ENCODE peak calls at places on chromosome 22, in five cellular contexts. I, L, E, Z and B are unnamed samples.

GRCh38 chr22:43521716-43522115 is 109.9 kb downstream of the MPPED1 start:
- DNase-seq in I (no peak), L (no peak), E (no peak), Z (no peak), B (peak; percentile 9)

GRCh38 chr22:23796461-23796860 is 9.7 kb downstream of the SMARCB1 start:
- DNase-seq in I (no peak), L (no peak), E (no peak), Z (no peak), B (no peak)

GRCh38 chr22:32050678-32051515 is 7.8 kb downstream of the SLC5A1 start:
- DNase-seq in I (peak; percentile 93), L (peak; percentile 63), E (peak; percentile 23), Z (no peak), B (peak; percentile 72)

GRCh38 chr22:46297151-46297819 is 615 bp downstream of the GTSE1 start:
- DNase-seq in I (peak; percentile 22), L (no peak), E (no peak), Z (no peak), B (no peak)

GRCh38 chr22:28019881-28020861 is 101.1 kb upstream of the PITPNB start:
- DNase-seq in I (peak; percentile 75), L (no peak), E (peak; percentile 74), Z (no peak), B (peak; percentile 55)

GRCh38 chr22:30289126-30289979 is at the start of gene CASTOR1:
- DNase-seq in I (peak; percentile 99), L (peak; percentile 83), E (peak; percentile 99), Z (peak; percentile 92), B (peak; percentile 96)

GRCh38 chr22:27424319-27424718 is 377.2 kb downstream of the MN1 start:
- DNase-seq in I (peak; percentile 24), L (no peak), E (no peak), Z (no peak), B (no peak)

GRCh38 chr22:43277987-43278601 is 65.1 kb downstream of the SCUBE1 start:
- DNase-seq in I (no peak), L (no peak), E (no peak), Z (no peak), B (no peak)

GRCh38 chr22:49103314-49104052 is 724.2 kb downstream of the BRD1 start:
- DNase-seq in I (no peak), L (no peak), E (no peak), Z (peak; percentile 62), B (no peak)

GRCh38 chr22:19325296-19325950 is 33.9 kb upstream of the CLTCL1 start:
- DNase-seq in I (peak; percentile 74), L (no peak), E (no peak), Z (no peak), B (no peak)

GRCh38 chr22:42848941-42849340 is 8.1 kb downstream of the ARFGAP3 start:
- DNase-seq in I (no peak), L (no peak), E (no peak), Z (no peak), B (no peak)

GRCh38 chr22:45968751-45969413 is 8.1 kb downstream of the WNT7B start:
- DNase-seq in I (peak; percentile 37), L (peak; percentile 12), E (no peak), Z (no peak), B (no peak)

GRCh38 chr22:37218399-37218770 is 6.1 kb upstream of the SSTR3 start:
- DNase-seq in I (no peak), L (no peak), E (no peak), Z (no peak), B (no peak)

GRCh38 chr22:21832291-21833290 is 34.9 kb downstream of the MAPK1 start:
- DNase-seq in I (no peak), L (no peak), E (no peak), Z (no peak), B (no peak)

GRCh38 chr22:42288791-42289190 is 18.3 kb upstream of the TCF20 start:
- DNase-seq in I (no peak), L (no peak), E (no peak), Z (no peak), B (no peak)

GRCh38 chr22:25067851-25068421 is 115.4 kb downstream of the KIAA1671 start:
- DNase-seq in I (no peak), L (no peak), E (no peak), Z (no peak), B (no peak)